ENCODE peak calls at places on chromosomes 12 and 14, in four cellular contexts. B, D, F and P are unnamed samples.

GRCh38 chr14:37253905-37254304 is 56.2 kb downstream of the MIPOL1 start:
- DNase-seq in F (no peak), B (peak), D (no peak), P (peak)

GRCh38 chr12:62865860-62866407 is 69.0 kb downstream of the PPM1H start:
- DNase-seq in F (no peak), B (no peak), D (no peak), P (no peak)

GRCh38 chr12:74334770-74335169 is 202.9 kb upstream of the ATXN7L3B start:
- DNase-seq in F (no peak), B (peak), D (no peak), P (peak)

GRCh38 chr12:50203691-50204090 is 36.5 kb upstream of the CERS5 start:
- DNase-seq in D (no peak), B (no peak), F (no peak), P (no peak)

GRCh38 chr12:1350055-1350933 is 244.1 kb downstream of the FBXL14 start:
- DNase-seq in F (no peak), B (peak), D (no peak), P (peak)

GRCh38 chr12:100189241-100190012 is 11.2 kb upstream of the ACTR6 start:
- DNase-seq in D (no peak), B (no peak), F (no peak), P (no peak)

GRCh38 chr14:70622111-70622712 is 19.5 kb upstream of the TTC9 start:
- DNase-seq in F (no peak), D (no peak), B (peak), P (no peak)

GRCh38 chr12:49230176-49230575 is 34.7 kb upstream of the TUBA1C start:
- DNase-seq in F (peak), D (no peak), B (no peak), P (no peak)

GRCh38 chr14:50344116-50344775 is 32.1 kb downstream of the DMAC2L start:
- DNase-seq in D (peak), B (no peak), F (no peak), P (no peak)

GRCh38 chr14:27236601-27237000 is 638.8 kb upstream of the NOVA1 start:
- DNase-seq in F (no peak), D (no peak), B (no peak), P (no peak)

GRCh38 chr12:106942775-106943174 is 12.9 kb upstream of the TMEM263 start:
- DNase-seq in F (no peak), B (no peak), D (no peak), P (no peak)

GRCh38 chr12:3107954-3108353 is 30.8 kb downstream of the TSPAN9 start:
- DNase-seq in F (no peak), B (no peak), D (no peak), P (no peak)

GRCh38 chr12:26124491-26125450 is at the start of gene BHLHE41:
- DNase-seq in F (peak), B (peak), D (no peak), P (no peak)

GRCh38 chr14:36773136-36773540 is 111.5 kb downstream of the PAX9 start:
- DNase-seq in F (no peak), D (no peak), B (no peak), P (no peak)

GRCh38 chr14:85508863-85509262 is 21.1 kb upstream of the FLRT2 start:
- DNase-seq in F (no peak), D (no peak), B (no peak), P (no peak)

GRCh38 chr14:96304956-96305355 is 48.9 kb downstream of the BDKRB1 start:
- DNase-seq in B (no peak), F (no peak), D (no peak), P (no peak)

GRCh38 chr14:37599527-37600368 is 4.3 kb downstream of the TTC6 start:
- DNase-seq in F (no peak), D (no peak), B (no peak), P (no peak)

GRCh38 chr12:132218915-132219314 is 74.7 kb downstream of the NOC4L start:
- DNase-seq in F (no peak), B (no peak), D (no peak), P (no peak)

DNA sequence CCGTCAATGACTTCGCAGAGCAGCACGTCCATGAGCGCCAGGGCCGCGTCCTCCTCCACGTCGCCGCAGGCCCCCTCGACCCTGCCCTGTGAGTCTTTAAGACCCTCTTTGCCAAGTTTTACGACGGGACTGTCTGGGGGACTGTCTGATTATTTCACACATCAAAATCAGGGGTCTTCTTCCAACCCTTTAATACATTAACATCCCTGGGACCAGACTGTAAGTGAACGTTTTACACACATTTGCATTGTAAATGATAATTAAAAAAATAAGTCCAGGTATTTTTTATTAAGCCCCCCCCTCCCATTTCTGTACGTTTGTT is 1.9 kb downstream of the FOXG1 start:
- DNase-seq in F (no peak), D (no peak), B (no peak), P (no peak)
- H3K4me3 ChIP-seq in F (no peak), D (no peak), B (no peak), P (peak)

DNA sequence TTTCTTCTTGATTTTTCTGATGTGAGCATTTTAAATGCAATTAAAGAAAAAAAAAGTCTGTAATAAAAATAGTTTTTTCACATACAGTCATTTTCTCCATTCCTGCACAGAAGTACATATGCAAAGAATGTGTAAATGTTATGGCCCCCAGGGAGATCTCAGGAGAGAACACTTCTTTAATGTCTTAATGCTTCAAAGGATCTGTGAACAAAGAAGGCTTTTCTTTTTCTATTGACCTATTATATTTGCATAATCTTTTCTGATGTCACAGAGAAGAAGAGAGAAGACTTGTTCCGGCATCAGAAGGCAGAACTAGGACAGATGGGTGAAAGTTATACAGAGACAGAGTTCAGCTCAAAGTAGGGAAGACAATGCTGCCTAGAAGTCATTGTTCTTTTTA is 413.5 kb upstream of the STXBP6 start:
- DNase-seq in F (no peak), B (no peak), D (no peak), P (no peak)
- H3K4me3 ChIP-seq in F (no peak), B (no peak), D (no peak), P (no peak)

GRCh38 chr14:100653409-100653808 is 66.2 kb upstream of the BEGAIN start:
- DNase-seq in D (no peak), B (no peak), F (no peak), P (no peak)
- H3K4me3 ChIP-seq in D (no peak), B (no peak), F (no peak), P (no peak)

GRCh38 chr12:114679452-114679875 is 4.5 kb downstream of the TBX3 start:
- DNase-seq in D (no peak), F (no peak), B (no peak), P (no peak)
- H3K4me3 ChIP-seq in D (no peak), F (no peak), B (peak), P (peak)

GRCh38 chr12:113104953-113105510 is 30.5 kb downstream of the RASAL1 start:
- DNase-seq in D (no peak), F (no peak), B (no peak), P (no peak)
- H3K4me3 ChIP-seq in D (no peak), F (no peak), B (no peak), P (no peak)

GRCh38 chr14:94342334-94342934 is 19.3 kb upstream of the SERPINA6 start:
- DNase-seq in D (no peak), B (peak), F (peak), P (peak)

GRCh38 chr14:94343238-94343637 is 20.1 kb upstream of the SERPINA6 start:
- DNase-seq in B (no peak), F (no peak), D (no peak), P (no peak)

GRCh38 chr14:94346841-94347240 is 23.7 kb upstream of the SERPINA6 start:
- DNase-seq in B (no peak), D (no peak), F (no peak), P (no peak)

GRCh38 chr14:94345344-94346072 is 22.4 kb upstream of the SERPINA6 start:
- DNase-seq in B (peak), F (no peak), D (no peak), P (peak)

GRCh38 chr14:94344389-94344788 is 21.3 kb upstream of the SERPINA6 start:
- DNase-seq in F (no peak), B (no peak), D (no peak), P (no peak)
- H3K4me3 ChIP-seq in F (no peak), B (no peak), D (no peak), P (no peak)

GRCh38 chr14:35366048-35366428 is 38.5 kb downstream of the NFKBIA start:
- DNase-seq in F (peak), B (peak), D (no peak), P (no peak)

GRCh38 chr14:35362911-35363374 is 41.6 kb downstream of the NFKBIA start:
- DNase-seq in D (no peak), F (no peak), B (peak), P (no peak)

GRCh38 chr14:35366521-35366976 is 38.0 kb downstream of the NFKBIA start:
- DNase-seq in B (no peak), F (no peak), D (no peak), P (no peak)

GRCh38 chr14:35367056-35367372 is 37.5 kb downstream of the NFKBIA start:
- DNase-seq in B (no peak), F (no peak), D (no peak), P (no peak)

GRCh38 chr14:35365130-35366047 is 39.2 kb downstream of the NFKBIA start:
- DNase-seq in B (peak), D (no peak), F (peak), P (no peak)
- H3K4me3 ChIP-seq in B (no peak), D (no peak), F (no peak), P (no peak)

GRCh38 chr12:110893956-110894355 is 26.4 kb downstream of the MYL2 start:
- DNase-seq in F (no peak), D (no peak), B (no peak), P (no peak)
- H3K4me3 ChIP-seq in F (no peak), D (no peak), B (no peak), P (no peak)

GRCh38 chr12:12035229-12035628 is 35.5 kb upstream of the BCL2L14 start:
- DNase-seq in D (no peak), F (no peak), B (no peak), P (no peak)

GRCh38 chr12:12032260-12032761 is 38.4 kb upstream of the BCL2L14 start:
- DNase-seq in D (no peak), F (no peak), B (no peak), P (no peak)

GRCh38 chr12:12032771-12033588 is 37.8 kb upstream of the BCL2L14 start:
- DNase-seq in D (peak), B (peak), F (peak), P (peak)

GRCh38 chr12:12034344-12034743 is 36.4 kb upstream of the BCL2L14 start:
- DNase-seq in D (no peak), F (no peak), B (no peak), P (no peak)

DNA sequence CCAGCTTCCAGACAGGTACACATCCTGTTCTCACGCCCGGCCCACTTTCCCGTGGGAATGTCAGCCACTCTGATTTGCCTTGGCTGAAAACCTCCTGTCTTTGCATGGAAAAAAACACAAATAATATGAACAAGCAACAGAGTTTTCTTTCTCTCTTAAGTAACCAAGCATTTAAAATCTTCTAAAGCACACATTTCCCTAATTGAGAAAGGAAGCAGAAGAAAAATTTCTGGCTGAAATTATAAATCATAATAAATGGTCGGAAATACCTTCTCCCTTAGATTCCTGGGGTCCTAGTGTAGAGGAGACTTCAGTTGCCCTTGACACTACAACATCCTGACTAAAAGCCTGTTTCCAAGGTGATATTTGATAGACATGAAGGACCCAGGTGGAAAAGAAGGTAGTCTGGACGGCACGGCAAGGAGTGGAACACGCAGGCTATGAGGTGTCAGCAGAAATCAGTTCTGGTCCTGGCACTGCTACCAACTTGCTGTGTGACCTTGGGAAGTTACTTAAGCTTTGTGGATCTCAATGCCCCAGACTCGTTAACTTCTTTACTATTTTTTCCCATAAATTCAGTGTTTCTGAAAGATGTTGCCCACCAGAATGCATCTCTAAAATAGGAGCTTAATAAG is 37.0 kb upstream of the BCL2L14 start:
- DNase-seq in D (no peak), F (no peak), B (no peak), P (no peak)
- H3K4me3 ChIP-seq in D (peak), F (peak), B (no peak), P (no peak)